ENCODE peak calls at places on chromosomes 3 and 15, in five cellular contexts. One of them, this sample, is unnamed.

GRCh38 chr3:48024401-48024800 is 8.2 kb upstream of the MAP4 start:
- DNase-seq in thoracic aorta: no peak
- DNase-seq in caudate nucleus: no peak
- DNase-seq in GM23338: no peak
- DNase-seq in esophagus muscularis mucosa: no peak
- DNase-seq in this sample: no peak

GRCh38 chr3:90091557-90091956 is 984.1 kb downstream of the EPHA3 start:
- DNase-seq in thoracic aorta: no peak
- DNase-seq in caudate nucleus: no peak
- DNase-seq in GM23338: peak; percentile 70
- DNase-seq in esophagus muscularis mucosa: no peak
- DNase-seq in this sample: peak; percentile 72

GRCh38 chr3:79354179-79354688 is 413.6 kb downstream of the ROBO1 start:
- DNase-seq in thoracic aorta: no peak
- DNase-seq in caudate nucleus: no peak
- DNase-seq in GM23338: no peak
- DNase-seq in esophagus muscularis mucosa: no peak
- DNase-seq in this sample: no peak

GRCh38 chr3:115671761-115672455 is 48.6 kb downstream of the GAP43 start:
- DNase-seq in thoracic aorta: no peak
- DNase-seq in caudate nucleus: no peak
- DNase-seq in GM23338: no peak
- DNase-seq in esophagus muscularis mucosa: peak; percentile 50
- DNase-seq in this sample: no peak

GRCh38 chr3:111610189-111610588 is 15.0 kb upstream of the ZBED2 start:
- DNase-seq in thoracic aorta: no peak
- DNase-seq in caudate nucleus: no peak
- DNase-seq in GM23338: no peak
- DNase-seq in esophagus muscularis mucosa: no peak
- DNase-seq in this sample: no peak

GRCh38 chr3:14137004-14137403 is 12.2 kb downstream of the TMEM43 start:
- DNase-seq in thoracic aorta: no peak
- DNase-seq in caudate nucleus: no peak
- DNase-seq in GM23338: no peak
- DNase-seq in esophagus muscularis mucosa: no peak
- DNase-seq in this sample: no peak

GRCh38 chr15:65558336-65558735 is 28.1 kb downstream of the HACD3 start:
- DNase-seq in thoracic aorta: no peak
- DNase-seq in caudate nucleus: no peak
- DNase-seq in GM23338: no peak
- DNase-seq in esophagus muscularis mucosa: no peak
- DNase-seq in this sample: no peak

GRCh38 chr3:38116471-38117162 is 20.3 kb downstream of the ACAA1 start:
- DNase-seq in thoracic aorta: no peak
- DNase-seq in caudate nucleus: no peak
- DNase-seq in GM23338: no peak
- DNase-seq in esophagus muscularis mucosa: no peak
- DNase-seq in this sample: peak; percentile 52

GRCh38 chr3:52429779-52430415 is 15.0 kb downstream of the SEMA3G start:
- DNase-seq in thoracic aorta: no peak
- DNase-seq in caudate nucleus: no peak
- DNase-seq in GM23338: no peak
- DNase-seq in esophagus muscularis mucosa: no peak
- DNase-seq in this sample: peak; percentile 43

GRCh38 chr15:99413955-99414754 is 151.6 kb upstream of the MEF2A start:
- DNase-seq in thoracic aorta: no peak
- DNase-seq in caudate nucleus: no peak
- DNase-seq in GM23338: no peak
- DNase-seq in esophagus muscularis mucosa: peak; percentile 66
- DNase-seq in this sample: no peak

GRCh38 chr3:100420885-100421284 is 19.5 kb downstream of the LNP1 start:
- DNase-seq in thoracic aorta: no peak
- DNase-seq in caudate nucleus: no peak
- DNase-seq in GM23338: no peak
- DNase-seq in esophagus muscularis mucosa: no peak
- DNase-seq in this sample: no peak

GRCh38 chr3:62982795-62983455 is 107.7 kb upstream of the CADPS start:
- DNase-seq in thoracic aorta: no peak
- DNase-seq in caudate nucleus: no peak
- DNase-seq in GM23338: peak; percentile 54
- DNase-seq in esophagus muscularis mucosa: no peak
- DNase-seq in this sample: no peak

GRCh38 chr15:101684384-101684783 is 32.2 kb upstream of the TM2D3 start:
- DNase-seq in thoracic aorta: no peak
- DNase-seq in caudate nucleus: no peak
- DNase-seq in GM23338: no peak
- DNase-seq in esophagus muscularis mucosa: no peak
- DNase-seq in this sample: no peak

GRCh38 chr15:72319360-72319984 is 485 bp downstream of the CELF6 start:
- DNase-seq in thoracic aorta: no peak
- DNase-seq in caudate nucleus: no peak
- DNase-seq in GM23338: peak; percentile 88
- DNase-seq in esophagus muscularis mucosa: peak; percentile 84
- DNase-seq in this sample: peak; percentile 68

GRCh38 chr3:99929409-99930139 is 111.9 kb downstream of the CMSS1 start:
- DNase-seq in thoracic aorta: no peak
- DNase-seq in caudate nucleus: no peak
- DNase-seq in GM23338: no peak
- DNase-seq in esophagus muscularis mucosa: no peak
- DNase-seq in this sample: peak; percentile 77

GRCh38 chr15:96213896-96214295 is 116.6 kb upstream of the NR2F2 start:
- DNase-seq in thoracic aorta: no peak
- DNase-seq in caudate nucleus: no peak
- DNase-seq in GM23338: no peak
- DNase-seq in esophagus muscularis mucosa: no peak
- DNase-seq in this sample: no peak

GRCh38 chr15:63856711-63857458 is 23.1 kb upstream of the HERC1 start:
- DNase-seq in thoracic aorta: no peak
- DNase-seq in caudate nucleus: no peak
- DNase-seq in GM23338: no peak
- DNase-seq in esophagus muscularis mucosa: no peak
- DNase-seq in this sample: no peak

GRCh38 chr3:108818404-108818803 is 4.2 kb upstream of the TRAT1 start:
- DNase-seq in thoracic aorta: no peak
- DNase-seq in caudate nucleus: no peak
- DNase-seq in GM23338: peak; percentile 84
- DNase-seq in esophagus muscularis mucosa: no peak
- DNase-seq in this sample: no peak

GRCh38 chr3:177468331-177468730 is 271.0 kb upstream of the TBL1XR1 start:
- DNase-seq in thoracic aorta: no peak
- DNase-seq in caudate nucleus: no peak
- DNase-seq in GM23338: no peak
- DNase-seq in esophagus muscularis mucosa: no peak
- DNase-seq in this sample: no peak

GRCh38 chr3:36557021-36557707 is 176.9 kb downstream of the STAC start:
- DNase-seq in thoracic aorta: no peak
- DNase-seq in caudate nucleus: no peak
- DNase-seq in GM23338: no peak
- DNase-seq in esophagus muscularis mucosa: no peak
- DNase-seq in this sample: peak; percentile 76

GRCh38 chr15:90001683-90002427 is 731 bp downstream of the ZNF710 start:
- DNase-seq in thoracic aorta: no peak
- DNase-seq in caudate nucleus: no peak
- DNase-seq in GM23338: peak; percentile 83
- DNase-seq in esophagus muscularis mucosa: no peak
- DNase-seq in this sample: peak; percentile 83

GRCh38 chr15:78061963-78062427 is 15.5 kb downstream of the TBC1D2B start:
- DNase-seq in thoracic aorta: no peak
- DNase-seq in caudate nucleus: no peak
- DNase-seq in GM23338: no peak
- DNase-seq in esophagus muscularis mucosa: no peak
- DNase-seq in this sample: no peak

GRCh38 chr15:73915085-73915484 is 11.2 kb upstream of the LOXL1 start:
- DNase-seq in thoracic aorta: no peak
- DNase-seq in caudate nucleus: no peak
- DNase-seq in GM23338: no peak
- DNase-seq in esophagus muscularis mucosa: no peak
- DNase-seq in this sample: no peak

GRCh38 chr3:101377796-101378195 is 57.4 kb upstream of the IMPG2 start:
- DNase-seq in thoracic aorta: no peak
- DNase-seq in caudate nucleus: no peak
- DNase-seq in GM23338: no peak
- DNase-seq in esophagus muscularis mucosa: no peak
- DNase-seq in this sample: no peak

GRCh38 chr3:127448161-127448561 is 142.4 kb downstream of the TPRA1 start:
- DNase-seq in thoracic aorta: no peak
- DNase-seq in caudate nucleus: no peak
- DNase-seq in GM23338: no peak
- DNase-seq in esophagus muscularis mucosa: no peak
- DNase-seq in this sample: peak; percentile 13

GRCh38 chr3:124347418-124347817 is 355.5 kb upstream of the ROPN1 start:
- DNase-seq in thoracic aorta: no peak
- DNase-seq in caudate nucleus: no peak
- DNase-seq in GM23338: no peak
- DNase-seq in esophagus muscularis mucosa: peak; percentile 47
- DNase-seq in this sample: no peak

DNA sequence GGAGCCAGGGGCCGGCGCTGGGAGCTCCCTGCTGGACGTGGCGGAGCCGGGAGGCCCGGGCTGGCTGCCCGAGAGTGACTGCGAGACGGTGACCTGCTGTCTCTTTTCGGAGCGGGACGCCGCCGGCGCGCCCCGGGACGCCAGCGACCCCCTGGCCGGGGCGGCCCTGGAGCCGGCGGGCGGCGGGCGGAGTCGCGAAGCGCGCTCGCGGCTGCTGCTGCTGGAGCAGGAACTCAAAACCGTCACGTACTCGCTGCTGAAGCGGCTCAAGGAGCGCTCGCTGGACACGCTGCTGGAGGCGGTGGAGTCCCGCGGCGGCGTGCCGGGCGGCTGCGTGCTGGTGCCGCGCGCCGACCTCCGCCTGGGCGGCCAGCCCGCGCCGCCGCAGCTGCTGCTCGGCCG is 1.5 kb downstream of the SMAD6 start:
- DNase-seq in thoracic aorta: no peak
- DNase-seq in caudate nucleus: no peak
- DNase-seq in GM23338: peak; percentile 35
- DNase-seq in esophagus muscularis mucosa: no peak
- DNase-seq in this sample: no peak
- H3K27ac ChIP-seq in thoracic aorta: peak overlapping the region; percentile 93
- H3K27ac ChIP-seq in caudate nucleus: no peak overlapping the region
- H3K27ac ChIP-seq in GM23338: no peak overlapping the region
- H3K27ac ChIP-seq in esophagus muscularis mucosa: peak overlapping the region; percentile 86
- H3K27ac ChIP-seq in this sample: peak overlapping the region; percentile 88

DNA sequence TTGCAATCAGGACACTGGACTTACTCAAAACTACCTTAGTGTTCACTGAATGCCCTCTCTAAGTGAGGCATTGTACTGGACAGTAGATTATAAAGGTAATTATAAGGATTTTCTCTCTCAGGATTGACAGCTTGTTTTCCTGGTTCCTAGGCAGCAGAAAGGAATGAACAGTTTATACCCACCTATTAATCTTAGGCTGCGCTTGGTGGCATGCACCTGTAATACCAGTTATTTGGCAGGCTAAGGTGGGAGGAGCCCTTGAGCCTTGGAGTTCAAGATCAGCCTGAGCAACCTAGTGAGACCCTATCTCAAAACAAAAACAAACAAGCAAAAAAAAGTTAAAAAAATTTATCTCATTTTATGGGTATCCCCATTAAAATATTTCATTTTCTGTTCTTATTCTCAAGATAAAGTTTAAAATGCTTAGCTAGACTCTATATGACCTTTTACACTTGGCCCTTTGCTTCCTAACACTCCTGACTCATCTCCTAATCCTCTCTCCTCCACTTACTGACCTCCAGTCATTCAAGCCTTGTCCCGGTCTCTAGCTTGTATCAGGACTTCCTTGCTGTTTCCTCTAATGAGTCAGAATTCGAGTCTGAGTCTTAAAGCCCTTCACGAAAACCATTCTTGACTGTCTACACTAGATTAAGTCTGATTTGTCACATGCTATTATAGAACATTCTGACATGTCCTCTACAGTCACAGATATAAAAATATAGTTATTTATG is 348.6 kb downstream of the NLGN1 start:
- DNase-seq in thoracic aorta: no peak
- DNase-seq in caudate nucleus: no peak
- DNase-seq in GM23338: peak; percentile 23
- DNase-seq in esophagus muscularis mucosa: no peak
- DNase-seq in this sample: no peak
- H3K27ac ChIP-seq in thoracic aorta: no peak overlapping the region
- H3K27ac ChIP-seq in caudate nucleus: no peak overlapping the region
- H3K27ac ChIP-seq in GM23338: no peak overlapping the region
- H3K27ac ChIP-seq in esophagus muscularis mucosa: no peak overlapping the region
- H3K27ac ChIP-seq in this sample: no peak overlapping the region

DNA sequence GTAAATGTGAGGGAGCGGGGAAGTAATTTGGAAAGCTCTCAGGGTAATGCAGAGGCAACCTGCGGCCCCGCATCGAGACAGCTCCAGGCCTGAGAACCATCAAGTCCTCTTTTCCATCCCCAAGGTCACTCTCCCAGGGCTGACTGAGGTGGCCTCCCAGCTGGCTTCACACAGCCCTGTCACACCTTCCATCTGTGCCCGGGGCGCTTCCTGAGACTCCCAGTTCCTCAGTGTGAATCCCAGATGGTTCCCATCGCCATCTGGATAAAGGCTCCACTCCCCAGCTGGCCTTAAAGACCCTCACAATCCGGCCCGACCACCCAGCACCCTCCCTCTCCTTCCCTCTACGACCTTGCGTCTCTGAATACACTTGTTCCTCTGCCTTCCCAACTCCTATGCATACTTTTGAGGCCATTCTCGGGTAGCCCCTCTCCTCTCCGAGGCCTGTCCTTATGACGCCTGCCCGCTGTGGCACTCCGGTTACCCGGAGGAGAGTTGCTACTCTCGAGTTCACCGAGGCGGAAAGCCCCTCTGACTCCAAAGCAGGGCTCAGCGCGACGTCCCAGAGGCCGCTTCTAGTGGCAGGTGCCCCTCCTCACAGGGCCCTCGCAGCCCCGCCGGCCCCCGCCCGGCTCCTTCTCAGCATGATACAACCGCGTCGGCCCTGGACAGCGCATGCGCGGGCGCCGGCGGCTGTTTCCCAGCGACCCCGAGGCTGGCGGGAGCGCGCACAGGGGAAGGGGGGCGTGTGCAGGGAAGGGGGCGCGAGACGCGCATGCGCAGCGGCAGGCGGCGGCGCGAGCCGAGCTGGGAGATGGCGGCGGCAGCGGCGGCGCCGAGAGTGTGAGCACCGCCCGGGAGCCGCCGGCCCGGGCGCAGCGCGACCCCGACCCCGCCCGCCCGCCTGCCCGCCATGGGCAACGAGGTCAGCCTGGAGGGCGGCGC is at the start of gene BSN:
- DNase-seq in thoracic aorta: peak; percentile 63
- DNase-seq in caudate nucleus: peak; percentile 63
- DNase-seq in GM23338: peak; percentile 94
- DNase-seq in esophagus muscularis mucosa: peak; percentile 94
- DNase-seq in this sample: peak; percentile 95
- H3K27ac ChIP-seq in thoracic aorta: peak within 1 kb of the TSS; percentile 40
- H3K27ac ChIP-seq in caudate nucleus: peak within 1 kb of the TSS; percentile 84
- H3K27ac ChIP-seq in GM23338: peak within 1 kb of the TSS; percentile 84
- H3K27ac ChIP-seq in esophagus muscularis mucosa: peak within 1 kb of the TSS; percentile 78
- H3K27ac ChIP-seq in this sample: peak within 1 kb of the TSS; percentile 83

DNA sequence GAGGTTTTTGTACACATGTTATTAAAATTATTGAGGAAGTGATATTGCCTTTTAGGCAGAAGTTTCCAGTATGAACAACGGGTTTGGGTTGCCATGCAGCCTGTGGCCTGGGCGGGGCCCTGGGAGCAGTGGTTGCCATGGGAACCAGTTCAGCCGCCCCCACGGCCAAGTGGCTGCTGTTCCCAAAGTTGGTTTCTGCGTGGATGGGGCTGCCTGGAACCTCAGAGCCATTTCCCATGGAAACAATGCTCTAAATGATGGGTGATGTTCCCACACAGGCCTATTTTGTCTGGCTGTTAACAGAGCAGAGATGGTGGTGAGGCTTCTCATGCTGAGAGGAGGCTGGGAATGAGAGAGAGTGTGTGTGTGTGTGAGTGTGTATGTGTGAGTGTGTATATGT is 19.5 kb downstream of the MRAS start:
- DNase-seq in thoracic aorta: peak; percentile 34
- DNase-seq in caudate nucleus: peak; percentile 60
- DNase-seq in GM23338: no peak
- DNase-seq in esophagus muscularis mucosa: no peak
- DNase-seq in this sample: peak; percentile 72
- H3K27ac ChIP-seq in thoracic aorta: no peak overlapping the region
- H3K27ac ChIP-seq in caudate nucleus: peak overlapping the region; percentile 90
- H3K27ac ChIP-seq in GM23338: no peak overlapping the region
- H3K27ac ChIP-seq in esophagus muscularis mucosa: no peak overlapping the region
- H3K27ac ChIP-seq in this sample: no peak overlapping the region